ENCODE peak calls at places on chromosomes 11 and 22, in eight cellular contexts. One of them, this sample, is unnamed.

GRCh38 chr11:126024143-126024542 is 38.5 kb downstream of the CDON start:
- DNase-seq in fibroblast of lung: no peak
- DNase-seq in HCT116: no peak
- DNase-seq in adipocyte: no peak
- DNase-seq in endodermal cell: no peak
- DNase-seq in sigmoid colon: peak; percentile 72
- DNase-seq in cardiac muscle cell: no peak
- DNase-seq in CD4-positive, alpha-beta memory T cell: no peak
- DNase-seq in this sample: no peak

GRCh38 chr11:90701040-90701439 is 478.2 kb upstream of the CHORDC1 start:
- DNase-seq in CD4-positive, alpha-beta memory T cell: no peak
- DNase-seq in HCT116: no peak
- DNase-seq in sigmoid colon: no peak
- DNase-seq in adipocyte: no peak
- DNase-seq in fibroblast of lung: no peak
- DNase-seq in endodermal cell: no peak
- DNase-seq in cardiac muscle cell: no peak
- DNase-seq in this sample: no peak

GRCh38 chr11:101508370-101508769 is 75.4 kb downstream of the TRPC6 start:
- DNase-seq in fibroblast of lung: no peak
- DNase-seq in sigmoid colon: no peak
- DNase-seq in adipocyte: no peak
- DNase-seq in CD4-positive, alpha-beta memory T cell: no peak
- DNase-seq in HCT116: no peak
- DNase-seq in endodermal cell: no peak
- DNase-seq in cardiac muscle cell: no peak
- DNase-seq in this sample: no peak

GRCh38 chr11:83676061-83676460 is 389.9 kb upstream of the CCDC90B start:
- DNase-seq in sigmoid colon: no peak
- DNase-seq in fibroblast of lung: no peak
- DNase-seq in adipocyte: no peak
- DNase-seq in endodermal cell: no peak
- DNase-seq in cardiac muscle cell: no peak
- DNase-seq in HCT116: no peak
- DNase-seq in CD4-positive, alpha-beta memory T cell: no peak
- DNase-seq in this sample: no peak

GRCh38 chr22:38141574-38141973 is 31.1 kb upstream of the BAIAP2L2 start:
- DNase-seq in fibroblast of lung: no peak
- DNase-seq in HCT116: no peak
- DNase-seq in endodermal cell: no peak
- DNase-seq in cardiac muscle cell: no peak
- DNase-seq in CD4-positive, alpha-beta memory T cell: no peak
- DNase-seq in adipocyte: no peak
- DNase-seq in sigmoid colon: peak; percentile 29
- DNase-seq in this sample: no peak

GRCh38 chr11:125517116-125517804 is 21.2 kb upstream of the FEZ1 start:
- DNase-seq in fibroblast of lung: peak; percentile 93
- DNase-seq in sigmoid colon: no peak
- DNase-seq in endodermal cell: peak; percentile 96
- DNase-seq in cardiac muscle cell: peak; percentile 89
- DNase-seq in HCT116: no peak
- DNase-seq in CD4-positive, alpha-beta memory T cell: no peak
- DNase-seq in adipocyte: peak; percentile 62
- DNase-seq in this sample: no peak

GRCh38 chr22:45997077-45997774 is 20.3 kb upstream of the WNT7B start:
- DNase-seq in HCT116: no peak
- DNase-seq in CD4-positive, alpha-beta memory T cell: no peak
- DNase-seq in fibroblast of lung: peak; percentile 97
- DNase-seq in sigmoid colon: peak; percentile 96
- DNase-seq in endodermal cell: no peak
- DNase-seq in adipocyte: peak; percentile 84
- DNase-seq in cardiac muscle cell: peak; percentile 99
- DNase-seq in this sample: no peak

GRCh38 chr11:2698386-2699184 is 1.2 kb downstream of the KCNQ1OT1 start:
- DNase-seq in CD4-positive, alpha-beta memory T cell: no peak
- DNase-seq in sigmoid colon: peak; percentile 69
- DNase-seq in endodermal cell: peak; percentile 59
- DNase-seq in HCT116: no peak
- DNase-seq in adipocyte: peak; percentile 28
- DNase-seq in cardiac muscle cell: no peak
- DNase-seq in fibroblast of lung: no peak
- DNase-seq in this sample: no peak

GRCh38 chr11:110432713-110433392 is 3.1 kb downstream of the FDX1 start:
- DNase-seq in cardiac muscle cell: peak; percentile 28
- DNase-seq in adipocyte: peak; percentile 42
- DNase-seq in fibroblast of lung: peak; percentile 30
- DNase-seq in HCT116: no peak
- DNase-seq in endodermal cell: no peak
- DNase-seq in CD4-positive, alpha-beta memory T cell: no peak
- DNase-seq in sigmoid colon: no peak
- DNase-seq in this sample: no peak

GRCh38 chr11:69704508-69705245 is 855 bp upstream of the FGF19 start:
- DNase-seq in adipocyte: peak; percentile 65
- DNase-seq in sigmoid colon: no peak
- DNase-seq in cardiac muscle cell: peak; percentile 28
- DNase-seq in fibroblast of lung: no peak
- DNase-seq in endodermal cell: peak; percentile 98
- DNase-seq in HCT116: no peak
- DNase-seq in CD4-positive, alpha-beta memory T cell: no peak
- DNase-seq in this sample: no peak

GRCh38 chr11:6270584-6271246 is 11.1 kb downstream of the CCKBR start:
- DNase-seq in endodermal cell: peak; percentile 38
- DNase-seq in cardiac muscle cell: no peak
- DNase-seq in adipocyte: no peak
- DNase-seq in HCT116: no peak
- DNase-seq in fibroblast of lung: no peak
- DNase-seq in sigmoid colon: peak; percentile 57
- DNase-seq in CD4-positive, alpha-beta memory T cell: no peak
- DNase-seq in this sample: no peak

GRCh38 chr11:27571151-27571840 is 64.7 kb upstream of the LIN7C start:
- DNase-seq in endodermal cell: no peak
- DNase-seq in HCT116: no peak
- DNase-seq in cardiac muscle cell: peak; percentile 64
- DNase-seq in fibroblast of lung: peak; percentile 77
- DNase-seq in CD4-positive, alpha-beta memory T cell: no peak
- DNase-seq in adipocyte: peak; percentile 79
- DNase-seq in sigmoid colon: no peak
- DNase-seq in this sample: no peak

GRCh38 chr22:22042599-22043295 is 60.2 kb upstream of the TOP3B start:
- DNase-seq in HCT116: no peak
- DNase-seq in adipocyte: no peak
- DNase-seq in CD4-positive, alpha-beta memory T cell: no peak
- DNase-seq in cardiac muscle cell: no peak
- DNase-seq in fibroblast of lung: no peak
- DNase-seq in sigmoid colon: no peak
- DNase-seq in endodermal cell: no peak
- DNase-seq in this sample: no peak

GRCh38 chr11:31802990-31803812 is 7.9 kb downstream of the PAX6 start:
- DNase-seq in HCT116: no peak
- DNase-seq in CD4-positive, alpha-beta memory T cell: no peak
- DNase-seq in cardiac muscle cell: no peak
- DNase-seq in sigmoid colon: no peak
- DNase-seq in endodermal cell: peak; percentile 76
- DNase-seq in fibroblast of lung: peak; percentile 66
- DNase-seq in adipocyte: no peak
- DNase-seq in this sample: no peak

GRCh38 chr22:23219787-23220484 is 39.6 kb downstream of the BCR start:
- DNase-seq in CD4-positive, alpha-beta memory T cell: peak; percentile 68
- DNase-seq in fibroblast of lung: peak; percentile 81
- DNase-seq in adipocyte: peak; percentile 37
- DNase-seq in sigmoid colon: no peak
- DNase-seq in endodermal cell: peak; percentile 82
- DNase-seq in cardiac muscle cell: peak; percentile 34
- DNase-seq in HCT116: no peak
- DNase-seq in this sample: no peak

GRCh38 chr11:2102132-2102882 is 36.9 kb downstream of the IGF2 start:
- DNase-seq in adipocyte: no peak
- DNase-seq in fibroblast of lung: no peak
- DNase-seq in endodermal cell: no peak
- DNase-seq in CD4-positive, alpha-beta memory T cell: no peak
- DNase-seq in sigmoid colon: peak; percentile 48
- DNase-seq in HCT116: no peak
- DNase-seq in cardiac muscle cell: no peak
- DNase-seq in this sample: no peak

GRCh38 chr11:59247535-59248227 is 35.0 kb upstream of the MPEG1 start:
- DNase-seq in sigmoid colon: no peak
- DNase-seq in endodermal cell: no peak
- DNase-seq in adipocyte: peak; percentile 90
- DNase-seq in HCT116: no peak
- DNase-seq in fibroblast of lung: peak; percentile 1
- DNase-seq in CD4-positive, alpha-beta memory T cell: no peak
- DNase-seq in cardiac muscle cell: peak; percentile 42
- DNase-seq in this sample: no peak

GRCh38 chr22:48475661-48476345 is 1351.9 kb downstream of the BRD1 start:
- DNase-seq in fibroblast of lung: no peak
- DNase-seq in CD4-positive, alpha-beta memory T cell: no peak
- DNase-seq in HCT116: no peak
- DNase-seq in sigmoid colon: no peak
- DNase-seq in cardiac muscle cell: no peak
- DNase-seq in adipocyte: no peak
- DNase-seq in endodermal cell: peak; percentile 42
- DNase-seq in this sample: no peak

GRCh38 chr22:48477031-48477721 is 1350.5 kb downstream of the BRD1 start:
- DNase-seq in adipocyte: no peak
- DNase-seq in CD4-positive, alpha-beta memory T cell: no peak
- DNase-seq in sigmoid colon: no peak
- DNase-seq in fibroblast of lung: no peak
- DNase-seq in cardiac muscle cell: no peak
- DNase-seq in HCT116: no peak
- DNase-seq in endodermal cell: peak; percentile 27
- DNase-seq in this sample: no peak

GRCh38 chr22:48476599-48476998 is 1351.1 kb downstream of the BRD1 start:
- DNase-seq in HCT116: no peak
- DNase-seq in CD4-positive, alpha-beta memory T cell: no peak
- DNase-seq in fibroblast of lung: no peak
- DNase-seq in cardiac muscle cell: no peak
- DNase-seq in endodermal cell: peak; percentile 35
- DNase-seq in sigmoid colon: no peak
- DNase-seq in adipocyte: no peak
- DNase-seq in this sample: no peak

GRCh38 chr22:48473202-48473601 is 1354.5 kb downstream of the BRD1 start:
- DNase-seq in endodermal cell: no peak
- DNase-seq in CD4-positive, alpha-beta memory T cell: no peak
- DNase-seq in cardiac muscle cell: no peak
- DNase-seq in HCT116: no peak
- DNase-seq in sigmoid colon: no peak
- DNase-seq in adipocyte: no peak
- DNase-seq in fibroblast of lung: no peak
- DNase-seq in this sample: no peak

GRCh38 chr22:48474881-48475280 is 1352.8 kb downstream of the BRD1 start:
- DNase-seq in endodermal cell: peak; percentile 22
- DNase-seq in sigmoid colon: no peak
- DNase-seq in HCT116: no peak
- DNase-seq in CD4-positive, alpha-beta memory T cell: no peak
- DNase-seq in adipocyte: no peak
- DNase-seq in fibroblast of lung: no peak
- DNase-seq in cardiac muscle cell: no peak
- DNase-seq in this sample: no peak
- H3K9me3 ChIP-seq in endodermal cell: no peaks in the 10 kb centered on the region
- H3K9me3 ChIP-seq in sigmoid colon: no peaks in the 10 kb centered on the region
- H3K9me3 ChIP-seq in HCT116: no peaks in the 10 kb centered on the region
- H3K9me3 ChIP-seq in CD4-positive, alpha-beta memory T cell: no peaks in the 10 kb centered on the region
- H3K9me3 ChIP-seq in adipocyte: no peaks in the 10 kb centered on the region
- H3K9me3 ChIP-seq in fibroblast of lung: no peaks in the 10 kb centered on the region
- H3K9me3 ChIP-seq in cardiac muscle cell: no peaks in the 10 kb centered on the region
- H3K9me3 ChIP-seq in this sample: no peaks in the 10 kb centered on the region

GRCh38 chr22:31556627-31557203 is 60.4 kb downstream of the SFI1 start:
- DNase-seq in cardiac muscle cell: peak; percentile 64
- DNase-seq in fibroblast of lung: peak; percentile 20
- DNase-seq in adipocyte: peak; percentile 78
- DNase-seq in HCT116: peak; percentile 6
- DNase-seq in sigmoid colon: no peak
- DNase-seq in endodermal cell: no peak
- DNase-seq in CD4-positive, alpha-beta memory T cell: no peak
- DNase-seq in this sample: no peak
- H3K9me3 ChIP-seq in cardiac muscle cell: no peaks in the 10 kb centered on the region
- H3K9me3 ChIP-seq in fibroblast of lung: no peaks in the 10 kb centered on the region
- H3K9me3 ChIP-seq in adipocyte: no peaks in the 10 kb centered on the region
- H3K9me3 ChIP-seq in HCT116: no peaks in the 10 kb centered on the region
- H3K9me3 ChIP-seq in sigmoid colon: no peaks in the 10 kb centered on the region
- H3K9me3 ChIP-seq in endodermal cell: no peaks in the 10 kb centered on the region
- H3K9me3 ChIP-seq in CD4-positive, alpha-beta memory T cell: no peaks in the 10 kb centered on the region
- H3K9me3 ChIP-seq in this sample: no peaks in the 10 kb centered on the region

GRCh38 chr11:84853841-84854497 is 773.2 kb downstream of the DLG2 start:
- DNase-seq in endodermal cell: no peak
- DNase-seq in HCT116: no peak
- DNase-seq in cardiac muscle cell: no peak
- DNase-seq in CD4-positive, alpha-beta memory T cell: no peak
- DNase-seq in adipocyte: peak; percentile 41
- DNase-seq in sigmoid colon: no peak
- DNase-seq in fibroblast of lung: peak; percentile 9
- DNase-seq in this sample: no peak
- H3K9me3 ChIP-seq in endodermal cell: no peaks in the 10 kb centered on the region
- H3K9me3 ChIP-seq in HCT116: no peaks in the 10 kb centered on the region
- H3K9me3 ChIP-seq in cardiac muscle cell: no peaks in the 10 kb centered on the region
- H3K9me3 ChIP-seq in CD4-positive, alpha-beta memory T cell: no peaks in the 10 kb centered on the region
- H3K9me3 ChIP-seq in adipocyte: no peaks in the 10 kb centered on the region
- H3K9me3 ChIP-seq in sigmoid colon: no peaks in the 10 kb centered on the region
- H3K9me3 ChIP-seq in fibroblast of lung: no peaks in the 10 kb centered on the region
- H3K9me3 ChIP-seq in this sample: no peaks in the 10 kb centered on the region

DNA sequence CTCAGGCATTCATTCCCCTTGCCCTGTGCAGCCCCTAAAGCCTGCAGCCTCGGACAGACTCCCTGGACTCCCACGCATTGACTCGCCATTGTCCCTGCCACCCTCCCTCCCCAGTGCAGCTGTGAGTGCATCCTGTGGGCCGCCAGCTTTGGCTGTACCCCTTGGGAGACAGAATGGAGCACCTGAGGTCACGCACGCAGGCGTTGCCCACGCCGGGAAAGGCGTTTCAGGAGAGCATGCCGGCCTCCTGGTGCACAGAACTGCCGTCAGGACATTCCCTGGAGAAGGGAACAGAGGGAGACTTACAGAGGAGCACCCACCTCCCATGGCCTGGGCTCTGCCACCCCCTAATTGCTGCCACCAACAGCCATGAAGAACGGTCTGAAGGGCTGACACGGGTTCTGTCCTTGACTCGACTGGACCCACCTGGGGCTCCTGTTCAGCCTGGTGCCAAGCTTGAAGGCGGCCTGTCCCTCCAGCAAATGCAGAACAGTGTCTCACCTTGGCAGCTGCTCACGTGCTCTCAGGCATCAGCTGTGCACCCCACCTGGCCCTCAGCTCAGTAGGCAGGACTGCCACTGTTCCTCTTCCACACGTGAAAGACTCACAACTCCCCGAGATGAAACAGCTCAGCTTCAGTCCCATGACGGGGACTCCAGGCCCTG is 503.8 kb downstream of the BRD1 start:
- DNase-seq in cardiac muscle cell: no peak
- DNase-seq in fibroblast of lung: no peak
- DNase-seq in HCT116: no peak
- DNase-seq in adipocyte: no peak
- DNase-seq in CD4-positive, alpha-beta memory T cell: no peak
- DNase-seq in sigmoid colon: no peak
- DNase-seq in endodermal cell: peak; percentile 29
- DNase-seq in this sample: no peak
- H3K9me3 ChIP-seq in cardiac muscle cell: no peaks in the 10 kb centered on the region
- H3K9me3 ChIP-seq in fibroblast of lung: no peaks in the 10 kb centered on the region
- H3K9me3 ChIP-seq in HCT116: no peaks in the 10 kb centered on the region
- H3K9me3 ChIP-seq in adipocyte: peaks cover 7% of the 10 kb centered on the region
- H3K9me3 ChIP-seq in CD4-positive, alpha-beta memory T cell: peaks cover 4% of the 10 kb centered on the region
- H3K9me3 ChIP-seq in sigmoid colon: peaks cover 3% of the 10 kb centered on the region
- H3K9me3 ChIP-seq in endodermal cell: no peaks in the 10 kb centered on the region
- H3K9me3 ChIP-seq in this sample: no peaks in the 10 kb centered on the region

This sample was measured in T-helper 17 cell.